ENCODE peak calls at places on chromosomes 1 and 21, in four cellular contexts. S is thyroid gland, B is NCI-H1105 treated with DMSO at 0.1 percent for 48 hours, J is A172. E is an unnamed sample.

GRCh38 chr21:35861656-35862055 is 198.7 kb downstream of the SETD4 start:
- DNase-seq in B (peak), S (no peak), J (peak), E (no peak)

GRCh38 chr1:94235189-94236020 is 2.0 kb downstream of the ARHGAP29 start:
- DNase-seq in B (no peak), S (no peak), J (no peak), E (no peak)

GRCh38 chr1:205961970-205962820 is 18.9 kb upstream of the SLC26A9 start:
- DNase-seq in B (no peak), S (peak), J (peak), E (no peak)

GRCh38 chr1:155001438-155001687 is 1.2 kb upstream of the ZBTB7B start:
- DNase-seq in J (no peak), B (no peak), S (no peak), E (no peak)

GRCh38 chr1:19872190-19872589 is 10.0 kb upstream of the OTUD3 start:
- DNase-seq in J (no peak), B (peak), S (no peak), E (no peak)

GRCh38 chr1:202161151-202162048 is 998 bp upstream of the PTPN7 start:
- DNase-seq in J (no peak), S (no peak), B (no peak), E (peak)

GRCh38 chr1:234730110-234730509 is 120.1 kb upstream of the IRF2BP2 start:
- DNase-seq in J (no peak), B (no peak), S (no peak), E (no peak)

GRCh38 chr1:192977089-192977706 is 82.0 kb downstream of the UCHL5 start:
- DNase-seq in B (peak), S (no peak), J (no peak), E (peak)

GRCh38 chr1:211589782-211590721 is 11.1 kb upstream of the SLC30A1 start:
- DNase-seq in J (no peak), B (no peak), S (peak), E (no peak)

GRCh38 chr1:36109041-36109679 is 15.9 kb downstream of the COL8A2 start:
- DNase-seq in J (peak), S (no peak), B (no peak), E (no peak)

GRCh38 chr1:16484931-16485330 is 29.2 kb downstream of the RNU1-1 start:
- DNase-seq in S (no peak), B (no peak), J (no peak), E (no peak)

E was measured in WERI-Rb-1.